ENCODE peak calls at places on chromosomes 3 and 15, in four cellular contexts. X is breast epithelium, B is fibroblast of lung, O is astrocyte. A is an unnamed sample. For H3K4me1, the result is how much of the 10 kb centered on the place peaks cover.

GRCh38 chr15:82873000-82873680 is 63.7 kb downstream of the WHAMM start:
- DNase-seq in X (no peak), B (no peak), O (no peak), A (no peak)

GRCh38 chr3:138210528-138210927 is 23.4 kb downstream of the ARMC8 start:
- DNase-seq in X (no peak), B (no peak), O (no peak), A (no peak)

GRCh38 chr3:37945407-37945802 is 45.2 kb upstream of the VILL start:
- DNase-seq in X (no peak), B (no peak), O (no peak), A (no peak)

GRCh38 chr3:71542548-71543370 is 40.8 kb downstream of the FOXP1 start:
- DNase-seq in X (peak), B (peak), O (peak), A (peak)

GRCh38 chr3:67790043-67790442 is 135.6 kb upstream of the SUCLG2 start:
- DNase-seq in X (no peak), B (peak), O (peak), A (peak)

GRCh38 chr3:14453841-14454630 is 51.6 kb downstream of the SLC6A6 start:
- DNase-seq in X (no peak), B (no peak), O (no peak), A (no peak)

GRCh38 chr3:49359623-49360022 is 1.5 kb upstream of the GPX1 start:
- DNase-seq in X (no peak), B (no peak), O (peak), A (peak)

GRCh38 chr15:37941779-37942178 is 7.3 kb downstream of the TMCO5A start:
- DNase-seq in X (no peak), B (no peak), O (no peak), A (no peak)

GRCh38 chr15:50068016-50068415 is 51.0 kb downstream of the ATP8B4 start:
- DNase-seq in X (no peak), B (no peak), O (no peak), A (no peak)

GRCh38 chr15:82122754-82123400 is 77.1 kb upstream of the MEX3B start:
- DNase-seq in X (no peak), B (peak), O (peak), A (peak)

GRCh38 chr3:99690761-99691369 is 52.5 kb downstream of the COL8A1 start:
- DNase-seq in X (no peak), B (no peak), O (no peak), A (no peak)

GRCh38 chr15:31439328-31439727 is 112.7 kb downstream of the KLF13 start:
- DNase-seq in X (no peak), B (no peak), O (no peak), A (no peak)

GRCh38 chr3:4290272-4290893 is 12.8 kb upstream of the SETMAR start:
- DNase-seq in X (no peak), B (peak), O (peak), A (peak)

GRCh38 chr3:52333869-52334557 is 17.9 kb downstream of the DNAH1 start:
- DNase-seq in X (no peak), B (no peak), O (no peak), A (peak)

GRCh38 chr3:150411106-150411460 is 3.0 kb downstream of the TSC22D2 start:
- DNase-seq in X (no peak), B (no peak), O (no peak), A (no peak)

GRCh38 chr15:49934487-49934886 is 184.5 kb downstream of the ATP8B4 start:
- DNase-seq in X (no peak), B (no peak), O (no peak), A (no peak)

GRCh38 chr3:125300416-125300815 is 74.7 kb downstream of the ZNF148 start:
- DNase-seq in X (no peak), B (peak), O (peak), A (peak)

GRCh38 chr15:98715890-98716443 is 67.6 kb downstream of the IGF1R start:
- DNase-seq in X (no peak), B (no peak), O (no peak), A (no peak)

GRCh38 chr3:86563358-86563970 is 427.5 kb downstream of the VGLL3 start:
- DNase-seq in X (no peak), B (peak), O (peak), A (peak)

GRCh38 chr3:157335677-157336076 is 101.0 kb upstream of the PTX3 start:
- DNase-seq in X (no peak), B (peak), O (peak), A (no peak)

GRCh38 chr15:81098884-81099601 is 35.0 kb upstream of the CFAP161 start:
- DNase-seq in X (no peak), B (no peak), O (no peak), A (no peak)

GRCh38 chr3:50562866-50563265 is 4.7 kb downstream of the C3orf18 start:
- DNase-seq in X (no peak), B (no peak), O (peak), A (peak)

GRCh38 chr3:110644203-110644602 is 427.4 kb upstream of the NECTIN3 start:
- DNase-seq in X (no peak), B (no peak), O (no peak), A (no peak)

GRCh38 chr15:31083394-31083790 is 18.1 kb downstream of the TRPM1 start:
- DNase-seq in X (no peak), B (no peak), O (no peak), A (no peak)

GRCh38 chr3:194296448-194296831 is 54.7 kb downstream of the CPN2 start:
- DNase-seq in X (no peak), B (peak), O (peak), A (peak)

GRCh38 chr15:53644681-53645080 is 114.8 kb downstream of the WDR72 start:
- DNase-seq in X (no peak), B (no peak), O (no peak), A (no peak)

GRCh38 chr15:69820819-69821218 is 276.9 kb downstream of the TLE3 start:
- DNase-seq in X (no peak), B (no peak), O (peak), A (no peak)

GRCh38 chr3:170357176-170357919 is at the start of gene SKIL:
- DNase-seq in X (peak), B (peak), O (peak), A (peak)

GRCh38 chr3:41241159-41241558 is 41.9 kb downstream of the CTNNB1 start:
- DNase-seq in X (no peak), B (no peak), O (no peak), A (no peak)

DNA sequence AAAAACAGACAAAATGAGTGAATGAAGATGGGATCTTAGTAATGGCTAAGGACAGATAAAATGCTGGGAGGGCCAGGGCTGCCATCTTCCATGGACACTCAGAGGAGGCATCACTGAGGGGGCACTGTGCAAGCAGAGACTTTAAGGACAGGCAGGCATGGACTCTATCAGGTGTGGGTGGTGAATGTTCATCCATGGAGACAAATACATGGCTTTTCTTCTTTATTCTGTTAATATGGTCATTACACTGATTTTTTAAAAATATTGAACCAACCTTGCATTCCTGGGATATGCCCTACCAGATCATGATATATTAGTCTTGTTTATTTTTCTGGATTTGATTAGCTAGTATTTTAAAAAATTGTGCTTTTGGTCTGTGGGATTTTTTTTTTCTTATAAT is 12.2 kb downstream of the NUP210 start:
- DNase-seq in X (no peak), B (no peak), O (no peak), A (no peak)
- H3K4me1 ChIP-seq in X (under half), B (under half), O (under half), A (under half)

GRCh38 chr15:70910958-70911357 is 18.3 kb downstream of the LRRC49 start:
- DNase-seq in X (no peak), B (no peak), O (no peak), A (no peak)

GRCh38 chr15:70906842-70907241 is 14.2 kb downstream of the LRRC49 start:
- DNase-seq in X (no peak), B (peak), O (peak), A (no peak)

GRCh38 chr15:70902105-70902504 is 9.5 kb downstream of the LRRC49 start:
- DNase-seq in X (no peak), B (peak), O (peak), A (peak)

GRCh38 chr15:70912187-70912586 is 19.6 kb downstream of the LRRC49 start:
- DNase-seq in X (no peak), B (no peak), O (no peak), A (no peak)

GRCh38 chr15:70907784-70908471 is 15.3 kb downstream of the LRRC49 start:
- DNase-seq in X (no peak), B (no peak), O (no peak), A (no peak)
- TF ChIP-seq CTCF in X (no peak), B (peak), O (no peak), A (peak)

GRCh38 chr15:84981054-84981710 is 474 bp upstream of the PDE8A start:
- DNase-seq in X (peak), B (peak), O (peak), A (peak)

GRCh38 chr15:84981711-84982300 is at the start of gene PDE8A:
- DNase-seq in X (no peak), B (no peak), O (peak), A (peak)

GRCh38 chr15:84979651-84980050 is 2.0 kb upstream of the PDE8A start:
- DNase-seq in X (no peak), B (no peak), O (no peak), A (no peak)

GRCh38 chr15:84982301-84982920 is 755 bp downstream of the PDE8A start:
- DNase-seq in X (peak), B (peak), O (no peak), A (peak)

GRCh38 chr15:84980196-84981053 is 1.2 kb upstream of the PDE8A start:
- DNase-seq in X (peak), B (peak), O (peak), A (peak)
- H3K4me1 ChIP-seq in X (under half), B (under half), O (under half), A (under half)

GRCh38 chr3:75395601-75396315 is 268.4 kb upstream of the FRG2C start:
- DNase-seq in X (no peak), B (no peak), O (no peak), A (no peak)

DNA sequence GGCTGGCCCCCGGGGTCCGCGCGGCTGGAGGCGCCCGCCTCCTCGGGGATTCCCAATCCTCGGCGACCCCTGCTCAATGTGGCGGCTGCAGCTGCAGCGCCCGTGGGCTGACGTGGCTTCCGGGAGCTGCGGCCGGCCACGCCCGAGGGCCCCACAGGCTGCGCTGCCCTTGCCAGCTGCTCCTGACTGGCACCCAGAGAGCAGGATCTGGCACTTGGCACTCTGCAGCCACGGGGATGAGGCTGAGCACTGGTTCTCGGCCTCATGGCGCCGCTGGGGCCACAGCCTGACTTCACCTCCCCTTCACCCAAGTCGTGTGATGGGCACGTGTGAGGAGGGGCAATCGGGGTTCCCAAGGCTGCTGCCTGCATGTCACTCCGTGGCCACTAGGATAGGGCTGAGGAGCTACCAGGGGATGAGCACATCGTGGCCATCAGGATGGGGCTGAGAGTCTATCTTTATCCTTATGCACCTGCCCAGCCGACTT is 267.8 kb upstream of the FRG2C start:
- DNase-seq in X (no peak), B (no peak), O (no peak), A (no peak)
- TF ChIP-seq CTCF in X (no peak), B (no peak), O (no peak), A (no peak)

GRCh38 chr3:114716916-114717315 is 423.1 kb downstream of the TIGIT start:
- DNase-seq in X (no peak), B (no peak), O (no peak), A (no peak)

GRCh38 chr3:114718071-114718896 is 424.5 kb downstream of the TIGIT start:
- DNase-seq in X (no peak), B (no peak), O (no peak), A (no peak)

GRCh38 chr3:114721864-114722263 is 425.2 kb downstream of the ZBTB20 start:
- DNase-seq in X (no peak), B (no peak), O (no peak), A (no peak)

GRCh38 chr3:114721209-114721608 is 425.9 kb downstream of the ZBTB20 start:
- DNase-seq in X (no peak), B (no peak), O (no peak), A (no peak)

GRCh38 chr3:114718897-114719208 is 425.0 kb downstream of the TIGIT start:
- DNase-seq in X (no peak), B (no peak), O (no peak), A (no peak)
- H3K4me1 ChIP-seq in X (under half), B (under half), O (under half), A (under half)

DNA sequence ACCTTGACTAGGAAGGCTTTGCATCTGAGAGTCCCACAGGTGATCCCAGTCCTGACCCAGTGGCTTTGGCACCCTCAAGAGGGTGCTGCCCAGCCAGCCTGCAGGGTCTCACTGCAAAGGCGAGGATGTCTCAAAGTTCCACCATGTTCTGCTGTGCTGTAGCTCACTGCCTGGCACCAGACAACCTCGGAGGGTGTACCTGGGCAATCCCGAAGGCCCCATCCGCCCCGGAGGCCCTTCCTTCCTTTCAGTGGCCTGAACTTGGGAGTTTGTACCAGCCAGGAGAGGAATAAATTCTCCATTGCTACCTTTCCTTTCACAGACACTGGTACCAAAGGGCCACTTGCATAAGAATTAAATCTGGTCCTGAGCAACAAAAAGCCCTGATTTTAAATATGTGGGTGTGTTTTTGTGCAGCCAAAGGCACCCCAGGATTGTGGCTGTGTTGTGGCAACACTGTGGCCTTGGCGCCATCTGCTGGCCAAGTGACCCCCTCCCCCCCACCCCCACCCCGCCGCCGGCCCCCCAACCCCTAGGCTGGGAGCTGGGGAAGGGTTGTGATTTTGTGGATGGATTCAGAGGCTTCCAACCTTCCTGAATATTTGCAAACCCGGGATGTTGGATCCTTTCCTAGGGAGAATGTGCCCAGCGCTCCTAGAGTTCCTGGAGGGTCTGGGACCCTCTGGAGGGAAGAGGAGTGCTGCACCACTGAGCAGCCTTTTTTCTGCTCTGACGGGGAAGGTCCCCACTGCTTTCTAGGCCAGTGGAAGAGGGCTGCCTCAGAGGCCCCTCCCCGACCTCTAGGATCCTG is 9.7 kb upstream of the PTPN23 start:
- DNase-seq in X (no peak), B (no peak), O (no peak), A (no peak)
- TF ChIP-seq CTCF in X (no peak), B (peak), O (no peak), A (peak)

DNA sequence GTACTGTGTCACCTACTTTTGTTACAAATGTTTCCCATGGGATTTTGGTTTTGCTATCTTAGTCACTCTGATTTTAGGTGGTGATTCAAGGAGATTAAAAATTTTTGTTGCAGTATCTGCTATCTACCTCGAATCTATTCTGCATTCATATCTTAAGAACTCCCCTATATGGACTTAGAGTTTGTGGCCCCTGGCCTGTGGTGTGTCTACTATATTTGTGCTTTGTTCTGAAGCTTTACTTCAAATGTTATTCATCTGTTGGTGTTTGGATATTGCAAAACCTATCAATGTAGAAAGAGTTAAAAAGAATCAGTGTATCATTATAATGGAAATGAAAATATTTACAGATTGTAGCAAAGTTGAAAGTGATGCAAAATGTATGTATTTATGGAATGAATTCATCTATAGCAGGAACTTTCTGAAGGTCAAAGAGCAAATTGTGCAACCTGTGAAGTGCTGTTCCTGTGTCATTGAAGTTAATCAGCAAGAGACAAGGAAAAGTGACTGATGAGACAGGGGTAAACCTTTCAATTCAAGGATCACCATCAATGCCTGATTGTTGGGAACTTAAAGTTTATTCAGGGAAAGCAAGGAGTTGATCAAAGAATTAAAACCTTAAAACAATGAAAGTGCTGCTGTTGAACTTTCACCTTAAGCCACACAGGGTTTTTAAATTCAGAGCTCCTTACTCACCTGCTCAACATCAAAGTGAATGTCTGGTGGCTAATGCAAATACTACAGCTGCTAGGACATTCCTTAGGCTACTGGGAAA is 71.0 kb downstream of the SLMAP start:
- DNase-seq in X (no peak), B (no peak), O (no peak), A (no peak)
- H3K4me1 ChIP-seq in X (under half), B (under half), O (under half), A (under half)

A was measured in mammary epithelial cell.